ENCODE peak calls at places on chromosomes 6 and 20, in five cellular contexts. L, X, B, M and V are unnamed samples.

GRCh38 chr6:52164319-52165094 is 21.7 kb upstream of the IL17A start:
- DNase-seq in L (no peak), X (no peak), B (no peak), M (no peak), V (no peak)

GRCh38 chr20:62120990-62121775 is 1.1 kb upstream of the LSM14B start:
- DNase-seq in L (no peak), X (no peak), B (no peak), M (no peak), V (peak; percentile 34)

GRCh38 chr6:157774153-157775135 is 48.6 kb upstream of the SNX9 start:
- DNase-seq in L (no peak), X (peak; percentile 32), B (no peak), M (no peak), V (no peak)

GRCh38 chr20:40945754-40946451 is 82.7 kb upstream of the TOP1 start:
- DNase-seq in L (no peak), X (no peak), B (no peak), M (peak; percentile 60), V (no peak)

GRCh38 chr20:10705801-10706459 is 32.1 kb upstream of the JAG1 start:
- DNase-seq in L (no peak), X (no peak), B (no peak), M (no peak), V (no peak)

GRCh38 chr6:108947114-108947854 is 99.1 kb downstream of the ARMC2 start:
- DNase-seq in L (no peak), X (no peak), B (peak; percentile 90), M (peak; percentile 70), V (no peak)

GRCh38 chr20:20837574-20838021 is 125.2 kb upstream of the RALGAPA2 start:
- DNase-seq in L (peak; percentile 8), X (peak; percentile 36), B (no peak), M (peak; percentile 20), V (no peak)

GRCh38 chr6:83708546-83708969 is 343 bp downstream of the SNAP91 start:
- DNase-seq in L (no peak), X (peak; percentile 39), B (no peak), M (no peak), V (no peak)

GRCh38 chr6:37990762-37991525 is 171.4 kb downstream of the ZFAND3 start:
- DNase-seq in L (no peak), X (no peak), B (peak; percentile 61), M (peak; percentile 81), V (no peak)

GRCh38 chr6:42522021-42522420 is 41.8 kb upstream of the UBR2 start:
- DNase-seq in L (no peak), X (no peak), B (no peak), M (peak; percentile 53), V (no peak)

GRCh38 chr6:73134588-73134987 is 90.7 kb downstream of the KHDC1L start:
- DNase-seq in L (no peak), X (no peak), B (peak; percentile 18), M (no peak), V (peak; percentile 44)

GRCh38 chr6:90714319-90714718 is 127.4 kb upstream of the MAP3K7 start:
- DNase-seq in L (no peak), X (no peak), B (no peak), M (no peak), V (no peak)

GRCh38 chr20:61582196-61582923 is 330.3 kb downstream of the CDH4 start:
- DNase-seq in L (no peak), X (no peak), B (no peak), M (no peak), V (no peak)